ENCODE peak calls at places on chromosome 13, in four cellular contexts. B is neural progenitor cell, W is HTR-8/SVneo, N is islet precursor cell. E is an unnamed sample.

GRCh38 chr13:44294868-44295267 is 78.8 kb upstream of the SERP2 start:
- DNase-seq in W (no peak), B (no peak), N (no peak), E (no peak)

GRCh38 chr13:99806671-99807070 is 164.9 kb downstream of the ZIC5 start:
- DNase-seq in N (no peak), W (no peak), B (no peak), E (no peak)

GRCh38 chr13:25170554-25171107 is 1.5 kb downstream of the AMER2 start:
- DNase-seq in B (peak), N (peak), W (no peak), E (no peak)

GRCh38 chr13:110869805-110870706 is 44.8 kb downstream of the ANKRD10 start:
- DNase-seq in W (peak), N (peak), B (peak), E (peak)

GRCh38 chr13:33799950-33800592 is 17.9 kb upstream of the RFC3 start:
- DNase-seq in B (peak), N (no peak), W (peak), E (no peak)

GRCh38 chr13:99320693-99321481 is 13.7 kb upstream of the GPR183 start:
- DNase-seq in W (no peak), B (no peak), N (no peak), E (no peak)

GRCh38 chr13:52922961-52923360 is 74.5 kb upstream of the PCDH8 start:
- DNase-seq in W (no peak), B (no peak), N (no peak), E (no peak)

GRCh38 chr13:37306778-37307544 is 201.5 kb upstream of the CSNK1A1L start:
- DNase-seq in B (no peak), N (no peak), W (peak), E (no peak)

GRCh38 chr13:26985285-26985878 is 186.2 kb downstream of the USP12 start:
- DNase-seq in W (peak), N (peak), B (peak), E (peak)

GRCh38 chr13:72637561-72637960 is 89.9 kb downstream of the MZT1 start:
- DNase-seq in W (no peak), B (peak), N (no peak), E (no peak)

GRCh38 chr13:49690133-49690989 is 925 bp downstream of the EBPL start:
- DNase-seq in B (no peak), W (no peak), N (no peak), E (no peak)

GRCh38 chr13:23817136-23817535 is 72.1 kb downstream of the MIPEP start:
- DNase-seq in B (no peak), W (no peak), N (no peak), E (no peak)

GRCh38 chr13:112873851-112874750 is 94.9 kb upstream of the MCF2L start:
- DNase-seq in N (peak), B (peak), W (peak), E (peak)

GRCh38 chr13:42876810-42877550 is 95.6 kb downstream of the FAM216B start:
- DNase-seq in W (no peak), B (no peak), N (no peak), E (no peak)

GRCh38 chr13:42367836-42368235 is 95.9 kb downstream of the AKAP11 start:
- DNase-seq in B (no peak), N (no peak), W (no peak), E (no peak)

GRCh38 chr13:75326173-75327131 is 155.5 kb downstream of the TBC1D4 start:
- DNase-seq in W (peak), B (no peak), N (no peak), E (no peak)